ENCODE peak calls at places on chromosomes 4 and X, in five cellular contexts. P is HCT116, T is Peyer's patch, Q is adrenal gland, F is heart left ventricle. K is an unnamed sample.

GRCh38 chr4:128715616-128716015 is 93.9 kb upstream of the JADE1 start:
- DNase-seq in P (no peak), T (no peak), Q (no peak), F (no peak), K (no peak)

GRCh38 chr4:84150177-84150576 is 348.9 kb downstream of the NKX6-1 start:
- DNase-seq in P (no peak), T (no peak), Q (no peak), F (no peak), K (no peak)

GRCh38 chr4:186067757-186068385 is 1.1 kb upstream of the TLR3 start:
- DNase-seq in P (peak; percentile 64), T (peak; percentile 86), Q (peak; percentile 84), F (no peak), K (peak; percentile 66)

GRCh38 chr4:179328627-179329026 is 1886.4 kb upstream of the AGA start:
- DNase-seq in P (no peak), T (no peak), Q (no peak), F (no peak), K (no peak)

GRCh38 chr4:20299515-20299914 is 47.8 kb downstream of the SLIT2 start:
- DNase-seq in P (peak; percentile 13), T (no peak), Q (no peak), F (no peak), K (no peak)

GRCh38 chr4:7806724-7807123 is 132.9 kb downstream of the AFAP1 start:
- DNase-seq in P (no peak), T (no peak), Q (peak; percentile 45), F (no peak), K (no peak)

GRCh38 chr4:72209600-72209999 is 177.8 kb downstream of the NPFFR2 start:
- DNase-seq in P (no peak), T (no peak), Q (no peak), F (no peak), K (no peak)

GRCh38 chr4:896630-897029 is 35.5 kb downstream of the GAK start:
- DNase-seq in P (no peak), T (no peak), Q (no peak), F (no peak), K (no peak)

GRCh38 chrX:133776072-133776471 is 209.3 kb downstream of the GPC3 start:
- DNase-seq in P (no peak), T (peak; percentile 64), Q (no peak), F (no peak), K (no peak)

GRCh38 chrX:145506225-145506624 is 258.9 kb downstream of the SPANXN1 start:
- DNase-seq in P (no peak), T (no peak), Q (no peak), F (no peak), K (no peak)

GRCh38 chrX:9534686-9535085 is 69.8 kb downstream of the TBL1X start:
- DNase-seq in P (no peak), T (no peak), Q (no peak), F (no peak), K (no peak)

GRCh38 chr4:139660518-139661149 is 5.0 kb upstream of the MGST2 start:
- DNase-seq in P (no peak), T (peak; percentile 63), Q (no peak), F (no peak), K (no peak)

GRCh38 chrX:9456250-9457074 is 8.4 kb upstream of the TBL1X start:
- DNase-seq in P (no peak), T (no peak), Q (no peak), F (no peak), K (no peak)

GRCh38 chrX:71532078-71532752 is 689 bp upstream of the OGT start:
- DNase-seq in P (no peak), T (peak; percentile 76), Q (peak; percentile 62), F (no peak), K (no peak)

DNA sequence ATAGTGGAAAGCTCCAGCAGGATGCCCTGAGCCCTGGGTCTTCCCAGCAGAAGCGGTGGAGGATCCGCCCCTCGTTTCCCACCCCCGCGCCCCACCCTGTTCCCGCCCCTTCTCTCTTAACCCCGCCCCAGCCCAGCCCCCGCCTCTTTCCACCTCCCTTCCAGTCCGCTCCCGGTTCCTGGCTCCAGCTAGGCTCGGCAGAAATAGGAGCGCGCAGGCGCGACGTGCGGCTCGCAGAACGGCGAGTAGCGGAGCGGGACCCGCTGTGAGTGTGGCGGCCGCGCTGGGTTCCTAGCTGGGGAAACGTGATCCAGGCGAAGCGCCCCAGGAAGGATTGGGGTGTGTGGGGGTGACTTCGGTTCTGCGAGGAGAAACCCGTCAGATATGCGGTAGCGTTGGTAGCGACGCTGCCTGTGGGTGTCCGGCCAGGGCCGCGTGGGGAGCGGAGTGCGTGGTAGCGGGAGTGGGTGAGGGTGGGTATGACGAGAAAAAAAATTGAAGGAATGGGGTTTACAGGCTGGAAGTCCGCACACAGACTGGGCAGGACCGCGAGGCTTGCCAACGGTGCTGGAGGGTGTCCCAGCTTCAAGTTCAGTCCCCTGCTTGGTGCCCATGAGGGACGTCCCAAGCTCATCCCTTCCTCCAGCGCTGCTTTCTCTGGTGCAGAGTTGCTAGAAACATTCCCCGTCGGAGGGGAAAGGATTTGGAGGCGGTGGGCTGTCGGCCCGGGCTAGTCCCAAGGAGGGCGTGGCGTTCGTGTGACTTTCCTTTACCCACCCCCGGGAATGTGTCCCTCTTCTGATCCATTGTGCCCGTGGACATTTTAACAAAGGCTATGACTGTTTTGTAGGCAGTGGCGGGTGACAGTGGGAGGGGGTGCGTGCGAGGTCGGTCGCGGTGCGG is at the start of gene PRRG1:
- DNase-seq in P (peak; percentile 61), T (peak; percentile 74), Q (peak; percentile 75), F (peak; percentile 89), K (peak; percentile 88)
- H3K4me3 ChIP-seq in P (peak within 1 kb of the TSS; percentile 74), T (peak within 1 kb of the TSS; percentile 36), Q (no peak within 1 kb of the TSS), F (peak within 1 kb of the TSS; percentile 69), K (peak within 1 kb of the TSS; percentile 62)

GRCh38 chr4:40995850-40996249 is 218.5 kb downstream of the APBB2 start:
- DNase-seq in P (no peak), T (no peak), Q (no peak), F (no peak), K (no peak)
- H3K4me1 ChIP-seq in P (peaks cover 95% of the 10 kb centered on the region), T (no peaks in the 10 kb centered on the region), Q (peaks cover 7% of the 10 kb centered on the region), F (peaks cover 10% of the 10 kb centered on the region), K (no peaks in the 10 kb centered on the region)

DNA sequence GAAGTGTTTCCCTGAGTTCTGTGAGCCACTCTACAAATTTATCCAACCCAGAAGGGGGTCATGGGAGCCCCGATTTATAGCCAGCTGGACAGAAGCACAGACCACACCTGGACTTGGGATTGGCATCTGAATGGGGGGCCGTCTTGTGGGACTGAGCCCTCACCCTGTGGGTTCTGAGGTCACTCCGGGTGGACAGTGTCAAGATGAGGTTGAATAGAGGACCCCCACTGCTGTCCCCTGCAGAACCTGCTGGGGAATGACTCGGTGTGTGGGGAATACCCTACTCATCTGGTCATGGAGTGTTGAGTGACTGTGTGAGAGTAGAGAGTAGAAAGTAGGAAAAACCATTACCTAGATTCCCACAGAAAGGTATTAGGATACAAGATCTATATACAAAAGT is 67.5 kb downstream of the ZFYVE28 start:
- DNase-seq in P (no peak), T (peak; percentile 18), Q (peak; percentile 35), F (peak; percentile 25), K (no peak)
- TF ChIP-seq POLR2A in P (no peak), T (no peak), Q (no peak), F (no peak), K (no peak)

GRCh38 chrX:11786862-11787261 is 28.8 kb downstream of the MSL3 start:
- DNase-seq in P (no peak), T (no peak), Q (no peak), F (no peak), K (no peak)
- H3K4me3 ChIP-seq in P (no peak overlapping the region), T (no peak overlapping the region), Q (no peak overlapping the region), F (peak overlapping the region; percentile 27), K (no peak overlapping the region)

DNA sequence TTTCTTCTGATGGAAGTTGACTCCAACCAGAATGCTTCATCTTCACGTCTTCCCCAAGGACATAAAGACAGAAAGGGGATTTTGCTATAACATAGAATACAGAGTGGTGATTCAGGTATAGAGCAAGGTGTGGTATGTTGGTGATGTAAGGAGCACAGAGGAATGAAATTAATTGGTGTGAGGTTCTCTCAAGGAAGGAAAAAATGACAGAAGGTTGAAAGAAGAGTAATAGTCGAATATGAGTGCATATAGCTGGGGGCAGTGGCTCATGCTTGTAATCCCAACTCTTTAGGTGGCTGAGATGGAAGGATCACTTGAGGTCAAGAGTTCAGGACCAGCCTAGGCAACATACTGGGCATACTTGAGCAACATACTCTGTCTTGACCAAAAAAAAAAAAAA is 20.1 kb downstream of the KIAA0232 start:
- DNase-seq in P (no peak), T (no peak), Q (no peak), F (no peak), K (no peak)
- H3K4me1 ChIP-seq in P (peaks cover 23% of the 10 kb centered on the region), T (no peaks in the 10 kb centered on the region), Q (peaks cover 39% of the 10 kb centered on the region), F (peaks cover 7% of the 10 kb centered on the region), K (peaks cover 6% of the 10 kb centered on the region)

DNA sequence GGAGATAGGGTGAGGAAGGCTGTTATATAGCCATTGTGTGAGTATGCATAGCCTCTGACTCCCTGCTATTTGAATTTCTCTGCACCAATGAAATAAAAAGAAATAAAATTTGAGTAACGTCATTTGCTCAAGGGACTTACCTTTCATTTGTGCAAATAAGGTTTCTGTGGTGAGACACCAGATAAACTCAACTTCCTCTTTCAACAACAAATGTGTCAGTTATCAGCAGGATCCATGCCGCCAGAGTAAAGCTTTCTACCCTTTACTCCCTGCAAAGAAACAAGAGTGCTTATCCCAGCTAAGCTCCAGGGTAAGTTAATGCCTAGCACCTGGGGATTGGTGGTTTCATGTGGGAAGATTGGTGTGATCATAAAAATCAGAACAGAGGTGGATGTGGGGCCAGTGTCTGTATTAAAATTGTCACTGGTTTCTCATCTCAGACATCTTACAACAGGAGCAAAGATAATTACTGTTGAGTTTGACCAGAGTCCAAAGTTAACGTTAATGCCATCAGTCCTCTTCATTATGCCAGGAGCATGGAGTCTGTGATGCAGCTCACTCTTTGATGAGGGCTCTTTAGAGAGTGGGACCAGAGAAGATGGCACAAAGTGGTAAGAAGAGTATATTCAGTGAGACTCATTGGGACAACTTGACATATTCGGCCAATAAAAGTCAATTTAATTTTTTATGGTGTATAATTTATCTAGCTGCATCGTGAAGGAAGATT is at the start of gene P2RY10:
- DNase-seq in P (no peak), T (peak; percentile 78), Q (no peak), F (no peak), K (no peak)
- TF ChIP-seq POLR2A in P (no peak), T (peak; percentile 32), Q (no peak), F (no peak), K (no peak)

K was measured in right lobe of liver.